ENCODE peak calls at places on chromosomes 13 and 19, in four cellular contexts. I is K562, A is HepG2, Y is GM12878. Z is an unnamed sample.

GRCh38 chr19:18408053-18408476 is 10.6 kb upstream of the LRRC25 start:
- DNase-seq in I (peak), A (no peak), Y (peak), Z (peak)

GRCh38 chr19:45249261-45250033 is 1.6 kb upstream of the MARK4 start:
- DNase-seq in I (no peak), A (no peak), Y (no peak), Z (no peak)

GRCh38 chr19:12838893-12839656 is 760 bp downstream of the MAST1 start:
- DNase-seq in I (no peak), A (no peak), Y (no peak), Z (no peak)

GRCh38 chr13:23469901-23470525 is 36.5 kb upstream of the SACS start:
- DNase-seq in I (no peak), A (no peak), Y (no peak), Z (no peak)

GRCh38 chr19:4278926-4279529 is at the start of gene SHD:
- DNase-seq in I (peak), A (no peak), Y (no peak), Z (no peak)

GRCh38 chr19:45670670-45671453 is 2.8 kb downstream of the GIPR start:
- DNase-seq in I (peak), A (peak), Y (peak), Z (peak)

GRCh38 chr19:52567921-52568320 is 2.2 kb upstream of the ZNF701 start:
- DNase-seq in I (no peak), A (no peak), Y (no peak), Z (no peak)

GRCh38 chr19:13621413-13621812 is 115.1 kb upstream of the CACNA1A start:
- DNase-seq in I (no peak), A (no peak), Y (no peak), Z (no peak)

GRCh38 chr13:69571606-69572323 is 535.9 kb upstream of the ATXN8OS start:
- DNase-seq in I (no peak), A (no peak), Y (no peak), Z (no peak)

GRCh38 chr19:17757125-17757524 is 5.8 kb downstream of the FCHO1 start:
- DNase-seq in I (no peak), A (no peak), Y (no peak), Z (no peak)

GRCh38 chr19:16899566-16900075 is 10.8 kb downstream of the F2RL3 start:
- DNase-seq in I (peak), A (peak), Y (no peak), Z (peak)

GRCh38 chr13:84670245-84670644 is 788.0 kb upstream of the SLITRK1 start:
- DNase-seq in I (no peak), A (no peak), Y (no peak), Z (no peak)

GRCh38 chr19:4415352-4415751 is 12.9 kb downstream of the CHAF1A start:
- DNase-seq in I (no peak), A (no peak), Y (no peak), Z (no peak)

GRCh38 chr19:54434112-54434861 is 14.7 kb upstream of the LENG8 start:
- DNase-seq in I (no peak), A (no peak), Y (no peak), Z (no peak)

GRCh38 chr13:48938308-48938943 is 37.3 kb upstream of the FNDC3A start:
- DNase-seq in I (no peak), A (no peak), Y (no peak), Z (no peak)

GRCh38 chr19:53007200-53008054 is 6.3 kb upstream of the ERVV-1 start:
- DNase-seq in I (peak), A (no peak), Y (no peak), Z (no peak)

GRCh38 chr13:110944121-110944967 is 29.5 kb upstream of the ANKRD10 start:
- DNase-seq in I (peak), A (peak), Y (no peak), Z (peak)

DNA sequence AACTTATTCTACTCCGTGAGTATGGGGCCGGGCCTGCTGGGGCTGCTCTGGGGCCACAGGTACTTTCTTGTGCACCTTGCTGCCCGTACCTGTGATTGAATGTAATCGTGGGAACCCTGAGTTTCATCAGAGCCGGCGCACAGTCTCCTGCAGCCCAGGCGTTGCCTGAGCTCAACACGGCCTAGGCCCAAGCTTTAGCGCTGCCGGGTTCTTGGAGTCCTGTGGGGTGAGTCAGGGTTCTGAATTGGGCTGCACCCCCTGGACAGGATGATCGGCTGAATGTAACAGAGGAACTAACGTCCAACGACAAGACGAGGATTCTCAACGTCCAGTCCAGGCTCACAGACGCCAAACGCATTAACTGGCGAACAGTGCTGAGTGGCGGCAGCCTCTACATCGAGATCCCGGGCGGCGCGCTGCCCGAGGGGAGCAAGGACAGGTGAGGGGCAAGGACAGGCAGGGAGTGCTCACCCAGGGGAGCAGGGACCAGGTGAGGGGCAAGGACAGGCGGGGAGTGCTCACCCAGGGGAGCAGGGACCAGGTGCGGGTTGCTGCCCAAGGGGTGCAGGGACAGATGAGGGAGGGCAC is 10.4 kb downstream of the PEAK3 start:
- DNase-seq in I (no peak), A (no peak), Y (no peak), Z (no peak)
- TF ChIP-seq FOXK2 in I (no peak), A (no peak), Y (no peak), Z (no peak)

GRCh38 chr19:658916-659839 is 3.8 kb downstream of the RNF126 start:
- DNase-seq in I (peak), A (no peak), Y (no peak), Z (no peak)
- TF ChIP-seq FOXK2 in I (no peak), A (no peak), Y (no peak), Z (no peak)

GRCh38 chr13:100550433-100550832 is 38.2 kb downstream of the GGACT start:
- DNase-seq in I (no peak), A (no peak), Y (no peak), Z (peak)
- TF ChIP-seq FOXK2 in I (no peak), A (no peak), Y (no peak), Z (no peak)

GRCh38 chr19:6801397-6802086 is 29.0 kb downstream of the VAV1 start:
- DNase-seq in I (peak), A (no peak), Y (peak), Z (no peak)
- TF ChIP-seq FOXK2 in I (no peak), A (no peak), Y (no peak), Z (no peak)

DNA sequence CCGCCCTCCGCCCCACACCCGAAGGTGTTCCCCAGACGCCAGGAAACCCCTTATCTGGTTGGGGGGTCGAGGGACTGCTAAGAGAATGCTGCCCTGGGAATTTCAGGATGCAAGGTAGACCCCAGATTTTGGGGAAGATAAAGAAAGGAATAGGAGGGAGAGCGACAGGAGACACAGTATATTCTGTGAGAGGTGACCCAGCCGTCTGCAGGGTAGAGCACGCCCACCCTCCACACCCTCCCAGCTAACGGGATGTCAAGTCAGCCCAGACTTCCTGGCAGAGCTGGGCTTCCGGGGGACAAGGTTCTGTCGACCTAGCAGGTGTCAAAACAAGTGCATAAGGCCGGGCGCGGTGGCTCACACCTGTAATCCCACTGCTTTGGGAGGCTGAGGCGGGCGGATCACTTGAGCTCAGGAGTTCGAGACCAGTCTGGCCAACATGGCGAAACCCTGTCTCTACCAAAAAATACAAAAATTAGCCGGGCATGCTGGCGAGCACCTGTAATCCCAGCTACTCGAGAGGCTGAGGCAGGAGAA is 735 bp upstream of the PRR36 start:
- DNase-seq in I (no peak), A (no peak), Y (no peak), Z (no peak)
- TF ChIP-seq FOXK2 in I (no peak), A (no peak), Y (no peak), Z (no peak)